ENCODE peak calls at places on chromosomes 7 and 10, in five cellular contexts. P is K562, O is endothelial cell of umbilical vein, A is uterus, Z is HCT116. K is an unnamed sample.

GRCh38 chr10:3853547-3853989 is 68.6 kb upstream of the KLF6 start:
- DNase-seq in Z (no peak), O (no peak), A (peak; percentile 49), P (no peak), K (no peak)

GRCh38 chr7:42236266-42237161 is 495 bp downstream of the GLI3 start:
- DNase-seq in P (no peak), A (peak; percentile 73), Z (no peak), O (peak; percentile 66), K (peak; percentile 60)

GRCh38 chr10:1360011-1360580 is 303.9 kb downstream of the WDR37 start:
- DNase-seq in P (peak; percentile 34), Z (no peak), O (no peak), A (no peak), K (peak; percentile 42)

GRCh38 chr10:117860823-117861222 is 185.9 kb downstream of the RAB11FIP2 start:
- DNase-seq in Z (peak; percentile 44), P (peak; percentile 13), A (no peak), O (peak; percentile 5), K (no peak)

GRCh38 chr10:77405771-77406241 is 231.8 kb downstream of the KCNMA1 start:
- DNase-seq in P (peak; percentile 72), A (peak; percentile 74), O (peak; percentile 51), Z (peak; percentile 53), K (peak; percentile 93)

GRCh38 chr10:119383174-119383856 is 159.2 kb downstream of the RGS10 start:
- DNase-seq in A (no peak), O (no peak), Z (no peak), P (no peak), K (no peak)

GRCh38 chr10:76576276-76576962 is 1061.2 kb downstream of the KCNMA1 start:
- DNase-seq in O (no peak), Z (no peak), A (no peak), P (no peak), K (no peak)

GRCh38 chr10:6069101-6069931 is 7.1 kb upstream of the IL2RA start:
- DNase-seq in O (peak; percentile 16), A (no peak), P (no peak), Z (no peak), K (peak; percentile 46)

GRCh38 chr10:73655990-73656298 is at the start of gene SYNPO2L:
- DNase-seq in A (no peak), O (no peak), Z (no peak), P (no peak), K (no peak)

GRCh38 chr7:152081088-152081487 is 55.6 kb downstream of the GALNT11 start:
- DNase-seq in Z (no peak), O (no peak), A (no peak), P (no peak), K (no peak)

GRCh38 chr10:114100848-114101741 is 57.4 kb downstream of the ADRB1 start:
- DNase-seq in A (peak; percentile 26), Z (no peak), P (peak; percentile 20), O (peak; percentile 40), K (no peak)

GRCh38 chr10:53786236-53786635 is 1013.7 kb upstream of the MBL2 start:
- DNase-seq in Z (no peak), P (peak; percentile 16), A (no peak), O (no peak), K (no peak)

GRCh38 chr7:150896562-150897209 is 44.4 kb downstream of the AOC1 start:
- DNase-seq in P (no peak), A (no peak), O (no peak), Z (no peak), K (no peak)

GRCh38 chr7:137282043-137282442 is 61.5 kb downstream of the PTN start:
- DNase-seq in A (no peak), O (no peak), Z (no peak), P (no peak), K (no peak)

GRCh38 chr7:47792521-47793121 is 155.6 kb downstream of the PKD1L1 start:
- DNase-seq in P (peak; percentile 14), O (peak; percentile 69), Z (peak; percentile 29), A (no peak), K (no peak)

GRCh38 chr10:106134326-106135000 is 1030.0 kb downstream of the SORCS1 start:
- DNase-seq in P (no peak), A (no peak), Z (no peak), O (no peak), K (no peak)

GRCh38 chr7:153457796-153458195 is 594.4 kb upstream of the DPP6 start:
- DNase-seq in Z (no peak), A (no peak), O (no peak), P (no peak), K (no peak)

GRCh38 chr10:122519873-122520272 is 40.7 kb upstream of the DMBT1 start:
- DNase-seq in O (no peak), Z (no peak), P (no peak), A (no peak), K (no peak)
- TF ChIP-seq CTCF in O (no peak), Z (no peak), P (no peak), A (no peak), K (no peak)

DNA sequence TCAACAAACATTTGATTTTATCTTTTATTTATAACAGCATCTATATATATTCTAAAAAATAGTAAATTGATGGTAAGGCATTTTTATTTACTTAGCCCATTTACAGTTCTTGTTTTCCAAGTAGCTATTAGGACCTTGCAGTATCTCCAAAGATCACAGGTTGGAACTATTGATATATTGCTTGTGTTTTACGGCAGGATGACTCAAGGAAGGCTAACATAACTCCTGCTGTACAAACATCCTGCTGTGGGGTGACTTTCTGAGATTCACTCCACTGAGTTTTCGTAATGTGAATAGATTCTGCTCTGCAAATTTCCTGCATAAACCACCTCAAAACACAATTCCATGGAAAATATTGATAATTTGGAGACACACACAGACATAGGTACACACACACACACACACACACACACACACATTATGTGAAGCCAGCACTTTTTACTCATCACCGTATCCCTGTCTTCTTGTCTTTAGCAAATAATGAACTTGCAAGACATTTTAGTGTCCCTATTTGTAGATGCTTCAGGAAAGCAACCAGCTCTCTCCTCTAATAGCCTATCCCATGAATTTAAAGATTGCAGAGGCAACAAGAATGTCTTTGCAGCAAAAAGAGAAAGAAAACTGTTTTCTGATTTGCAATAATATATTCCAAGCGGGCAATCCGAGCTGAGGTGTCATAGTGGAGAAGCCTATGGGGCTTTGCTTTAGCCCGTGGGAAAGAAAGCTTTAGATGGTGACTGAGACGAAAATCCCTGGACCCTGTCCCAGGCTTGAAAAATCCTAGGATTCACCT is 722 bp downstream of the AGR2 start:
- DNase-seq in P (no peak), A (no peak), Z (no peak), O (no peak), K (no peak)
- H3K4me3 ChIP-seq in P (no peak overlapping the region), A (no peak overlapping the region), Z (no peak overlapping the region), O (no peak overlapping the region), K (no peak overlapping the region)

DNA sequence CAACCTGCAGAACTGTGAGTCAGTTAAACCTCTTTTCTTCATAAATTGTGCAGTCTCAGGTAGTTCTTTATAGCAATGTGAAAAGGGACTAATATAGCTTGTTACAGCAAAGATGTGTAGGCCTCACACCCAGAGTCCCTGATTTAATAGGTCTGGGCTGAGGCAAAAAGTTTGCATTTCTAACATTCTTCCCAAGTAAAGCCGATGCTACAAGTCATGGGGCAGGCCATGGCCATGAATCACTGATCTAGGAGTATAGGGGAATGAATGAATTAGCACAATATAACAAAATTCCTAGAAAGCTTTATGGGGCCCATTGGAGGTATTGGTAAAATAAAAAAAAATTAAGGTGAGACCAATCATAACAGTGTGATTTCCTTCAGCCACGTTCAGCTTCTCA is 11.5 kb upstream of the AASS start:
- DNase-seq in P (no peak), Z (no peak), O (no peak), A (no peak), K (no peak)
- TF ChIP-seq POLR2A in P (no peak), Z (no peak), O (no peak), A (no peak), K (no peak)

GRCh38 chr10:54940418-54940817 is 139.4 kb upstream of the PCDH15 start:
- DNase-seq in A (no peak), Z (no peak), O (peak; percentile 26), P (no peak), K (no peak)
- TF ChIP-seq CTCF in A (no peak), Z (no peak), O (no peak), P (no peak), K (no peak)

DNA sequence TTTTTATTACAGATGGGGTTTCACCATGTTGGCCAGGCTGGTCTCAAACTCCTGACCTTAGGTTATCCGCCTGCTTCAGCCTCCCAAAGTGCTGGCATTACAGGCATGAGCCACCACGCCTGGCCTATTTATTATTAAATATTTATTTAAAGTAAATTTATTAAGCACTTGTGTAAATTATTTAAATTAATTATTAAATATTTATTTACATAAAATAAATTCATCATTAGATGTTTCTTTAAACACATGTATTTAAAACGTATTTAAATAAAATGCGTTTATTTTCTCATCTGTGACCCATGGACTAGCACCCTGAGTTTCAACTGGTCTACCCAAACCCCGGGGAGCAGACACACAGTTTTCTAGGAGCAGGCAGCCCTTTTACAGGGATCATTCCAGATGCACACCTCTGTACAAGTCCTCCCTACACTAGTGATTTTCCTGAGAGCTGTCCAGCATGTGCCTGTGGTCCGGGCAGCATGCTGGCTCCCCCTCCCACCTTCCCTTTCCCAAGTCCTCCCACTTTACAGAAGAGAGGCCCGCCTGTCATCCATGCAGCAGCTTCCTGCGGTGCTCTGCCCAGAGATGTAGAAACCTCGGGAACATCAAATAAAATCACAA is 89.2 kb upstream of the ATP6V0A4 start:
- DNase-seq in A (no peak), P (no peak), O (no peak), Z (no peak), K (no peak)
- H3K4me3 ChIP-seq in A (no peak overlapping the region), P (no peak overlapping the region), O (no peak overlapping the region), Z (no peak overlapping the region), K (no peak overlapping the region)

GRCh38 chr10:15088428-15089261 is at the start of gene ACBD7:
- DNase-seq in A (peak; percentile 71), O (peak; percentile 86), P (peak; percentile 86), Z (peak; percentile 52), K (peak; percentile 93)
- TF ChIP-seq POLR2A in A (no peak), O (no peak), P (no peak), Z (no peak), K (no peak)

K was measured in lower leg skin.